ENCODE peak calls at places on chromosomes 3 and 15, in nine cellular contexts. P, T, H, F, D, N, E, L and X are unnamed samples.

GRCh38 chr15:88680241-88680910 is 41.6 kb downstream of the ISG20 start:
- DNase-seq in P (no peak), T (no peak), H (no peak), F (no peak), D (no peak), N (no peak), E (no peak), L (no peak), X (no peak)

GRCh38 chr3:155131104-155131503 is 51.0 kb downstream of the MME start:
- DNase-seq in P (peak), T (no peak), H (no peak), F (peak), D (no peak), N (no peak), E (no peak), L (no peak), X (peak)

GRCh38 chr3:66904816-66905543 is 93.1 kb upstream of the KBTBD8 start:
- DNase-seq in P (peak), T (no peak), H (no peak), F (peak), D (no peak), N (no peak), E (no peak), L (no peak), X (peak)

GRCh38 chr3:126399348-126399730 is 4.6 kb downstream of the CFAP100 start:
- DNase-seq in P (no peak), T (no peak), H (no peak), F (no peak), D (no peak), N (peak), E (no peak), L (no peak), X (no peak)

GRCh38 chr15:72146221-72146620 is 28.0 kb downstream of the SENP8 start:
- DNase-seq in P (no peak), T (no peak), H (no peak), F (no peak), D (no peak), N (no peak), E (no peak), L (no peak), X (no peak)

GRCh38 chr3:189160519-189161309 is 11.1 kb upstream of the TPRG1 start:
- DNase-seq in P (peak), T (no peak), H (no peak), F (no peak), D (peak), N (no peak), E (no peak), L (no peak), X (no peak)

GRCh38 chr15:86630946-86631345 is 551.3 kb downstream of the AGBL1 start:
- DNase-seq in P (peak), T (no peak), H (no peak), F (no peak), D (no peak), N (no peak), E (no peak), L (no peak), X (no peak)

GRCh38 chr3:119184808-119185690 is 11.7 kb downstream of the UPK1B start:
- DNase-seq in P (no peak), T (no peak), H (no peak), F (peak), D (no peak), N (no peak), E (no peak), L (no peak), X (peak)

GRCh38 chr15:90305932-90306331 is 40.5 kb downstream of the NGRN start:
- DNase-seq in P (no peak), T (no peak), H (no peak), F (peak), D (no peak), N (no peak), E (no peak), L (no peak), X (peak)

GRCh38 chr3:4906107-4906621 is 73.1 kb upstream of the BHLHE40 start:
- DNase-seq in P (peak), T (no peak), H (no peak), F (peak), D (peak), N (no peak), E (no peak), L (no peak), X (peak)

GRCh38 chr3:98817546-98817945 is 54.4 kb downstream of the ST3GAL6 start:
- DNase-seq in P (peak), T (no peak), H (no peak), F (peak), D (peak), N (peak), E (no peak), L (no peak), X (peak)

GRCh38 chr3:5205165-5205941 is 17.8 kb downstream of the EDEM1 start:
- DNase-seq in P (no peak), T (no peak), H (no peak), F (peak), D (no peak), N (no peak), E (no peak), L (no peak), X (no peak)

GRCh38 chr3:123695731-123696640 is 111.1 kb upstream of the HACD2 start:
- DNase-seq in P (no peak), T (no peak), H (no peak), F (no peak), D (no peak), N (no peak), E (no peak), L (no peak), X (peak)

GRCh38 chr3:150251654-150252053 is 156.4 kb upstream of the TSC22D2 start:
- DNase-seq in P (no peak), T (no peak), H (no peak), F (peak), D (no peak), N (no peak), E (no peak), L (no peak), X (no peak)

GRCh38 chr3:121269389-121269788 is 276.4 kb downstream of the POLQ start:
- DNase-seq in P (no peak), T (peak), H (no peak), F (no peak), D (no peak), N (no peak), E (no peak), L (no peak), X (no peak)

GRCh38 chr15:71709808-71710418 is 100.4 kb upstream of the NR2E3 start:
- DNase-seq in P (no peak), T (no peak), H (no peak), F (no peak), D (no peak), N (no peak), E (no peak), L (no peak), X (peak)

GRCh38 chr3:178137831-178138230 is 398.4 kb upstream of the KCNMB2 start:
- DNase-seq in P (no peak), T (no peak), H (no peak), F (no peak), D (no peak), N (no peak), E (no peak), L (no peak), X (peak)

GRCh38 chr3:136267235-136267634 is 17.1 kb downstream of the PCCB start:
- DNase-seq in P (no peak), T (no peak), H (no peak), F (no peak), D (no peak), N (no peak), E (no peak), L (no peak), X (no peak)

GRCh38 chr3:132543016-132543739 is 53.9 kb upstream of the ACKR4 start:
- DNase-seq in P (peak), T (no peak), H (no peak), F (peak), D (no peak), N (no peak), E (no peak), L (no peak), X (peak)

GRCh38 chr3:32155117-32155516 is 48.7 kb downstream of the GPD1L start:
- DNase-seq in P (no peak), T (no peak), H (no peak), F (no peak), D (no peak), N (no peak), E (no peak), L (no peak), X (no peak)

GRCh38 chr15:60004846-60005351 is 788 bp downstream of the FOXB1 start:
- DNase-seq in P (no peak), T (no peak), H (no peak), F (peak), D (peak), N (no peak), E (no peak), L (no peak), X (peak)

GRCh38 chr3:13015286-13016082 is 57.7 kb downstream of the IQSEC1 start:
- DNase-seq in P (peak), T (no peak), H (no peak), F (no peak), D (no peak), N (peak), E (peak), L (no peak), X (no peak)

GRCh38 chr15:70701891-70702568 is 61.3 kb downstream of the UACA start:
- DNase-seq in P (peak), T (no peak), H (no peak), F (peak), D (peak), N (no peak), E (no peak), L (no peak), X (peak)

GRCh38 chr3:51024765-51025681 is 350.3 kb downstream of the DOCK3 start:
- DNase-seq in P (peak), T (no peak), H (no peak), F (no peak), D (peak), N (no peak), E (no peak), L (no peak), X (no peak)

GRCh38 chr3:186164696-186165095 is 55.8 kb upstream of the ETV5 start:
- DNase-seq in P (no peak), T (no peak), H (no peak), F (no peak), D (no peak), N (no peak), E (no peak), L (no peak), X (no peak)

DNA sequence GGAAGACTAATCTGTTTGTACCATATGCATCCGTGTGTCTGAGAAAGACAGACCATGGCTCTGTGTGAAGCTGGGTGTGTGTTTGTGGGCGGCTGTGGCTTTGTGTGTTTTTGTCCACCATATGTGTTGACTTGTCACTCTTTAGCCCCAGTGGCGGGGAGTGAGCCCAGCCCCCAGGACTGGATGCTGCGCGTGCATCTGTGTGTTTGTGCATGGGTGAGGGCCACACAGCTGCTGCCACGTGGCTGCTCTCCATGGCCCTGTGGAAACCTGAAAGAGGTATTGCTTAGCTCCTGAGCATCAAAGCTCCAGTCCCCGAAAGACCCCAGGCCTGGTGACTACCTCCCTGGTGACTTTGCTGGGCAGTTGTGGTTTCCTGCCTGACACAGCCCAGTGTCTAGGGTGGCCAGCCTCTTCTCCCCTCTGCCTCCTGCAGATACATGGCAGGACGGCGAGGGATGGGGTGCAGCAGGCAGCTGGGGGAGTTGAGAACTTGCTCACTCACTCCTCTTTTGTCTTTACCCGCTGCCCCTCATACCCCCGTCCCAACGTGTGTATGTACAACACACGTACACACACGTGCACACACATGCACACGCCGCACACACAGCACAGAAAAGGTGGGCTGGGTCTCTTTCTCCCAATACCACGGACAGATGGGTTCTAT is 6.5 kb downstream of the EPHB3 start:
- DNase-seq in P (no peak), T (no peak), H (no peak), F (no peak), D (peak), N (no peak), E (no peak), L (no peak), X (no peak)
- H3K4me3 ChIP-seq in P (no peak), T (peak), H (peak), F (peak), D (no peak), N (no peak), E (no peak), L (peak), X (no peak)

GRCh38 chr3:190183121-190183520 is 62.4 kb upstream of the P3H2 start:
- DNase-seq in P (no peak), T (peak), H (no peak), F (peak), D (peak), N (no peak), E (no peak), L (no peak), X (peak)
- H3K4me3 ChIP-seq in P (no peak), T (no peak), H (no peak), F (no peak), D (no peak), N (no peak), E (no peak), L (no peak), X (no peak)

GRCh38 chr3:171459942-171460225 is 321 bp downstream of the TNIK start:
- DNase-seq in P (no peak), T (no peak), H (no peak), F (peak), D (no peak), N (no peak), E (no peak), L (no peak), X (peak)

GRCh38 chr3:171457263-171458055 is 2.7 kb downstream of the TNIK start:
- DNase-seq in P (peak), T (no peak), H (no peak), F (no peak), D (no peak), N (no peak), E (no peak), L (no peak), X (no peak)

GRCh38 chr3:171459130-171459941 is 869 bp downstream of the TNIK start:
- DNase-seq in P (peak), T (peak), H (no peak), F (peak), D (peak), N (no peak), E (peak), L (peak), X (peak)

GRCh38 chr3:171458056-171458856 is 1.9 kb downstream of the TNIK start:
- DNase-seq in P (peak), T (peak), H (no peak), F (no peak), D (peak), N (no peak), E (no peak), L (no peak), X (no peak)

GRCh38 chr3:171458857-171459129 is 1.4 kb downstream of the TNIK start:
- DNase-seq in P (no peak), T (no peak), H (no peak), F (no peak), D (peak), N (no peak), E (no peak), L (no peak), X (no peak)
- H3K4me3 ChIP-seq in P (peak), T (peak), H (peak), F (peak), D (peak), N (no peak), E (peak), L (peak), X (peak)

DNA sequence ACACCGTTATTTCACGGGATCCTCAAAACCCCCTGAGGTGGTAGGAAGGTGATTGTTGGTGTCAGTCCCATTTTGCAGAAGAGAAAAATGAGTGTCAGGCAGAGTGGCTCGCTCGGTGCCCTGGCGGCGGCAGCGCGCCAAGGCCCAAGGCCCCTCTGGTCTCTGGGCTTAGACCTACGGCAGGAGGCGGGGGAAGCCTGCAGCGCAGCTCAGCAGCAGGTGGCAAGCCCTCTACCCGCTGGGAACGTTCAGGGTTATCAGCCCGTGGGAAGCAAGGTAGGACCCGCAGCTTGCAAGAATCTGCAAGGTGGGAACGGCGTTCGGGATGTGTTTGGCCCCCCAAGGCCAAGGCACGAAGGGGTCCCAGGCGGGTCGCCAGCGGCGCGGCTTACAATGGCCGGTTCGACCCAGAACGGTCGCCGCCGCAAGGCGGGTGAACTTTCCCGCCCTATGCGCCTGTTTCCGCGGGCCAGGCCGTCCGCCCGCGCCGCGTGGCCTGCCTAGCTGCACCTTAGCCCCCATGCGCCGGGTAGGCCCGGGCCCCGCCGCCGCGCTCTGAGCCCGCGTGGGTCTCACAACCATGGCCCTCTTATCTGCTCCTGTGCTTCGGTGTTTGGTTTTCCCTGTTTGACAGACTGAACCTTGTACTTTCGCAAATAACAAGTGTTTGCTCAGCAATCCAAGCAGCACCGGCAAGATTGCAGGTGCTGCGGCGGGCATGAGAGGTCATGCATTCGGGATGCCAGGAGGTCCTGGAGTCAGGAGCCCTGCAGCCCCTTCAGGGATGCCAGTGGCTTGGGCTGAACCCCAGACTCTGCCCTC is 39.7 kb downstream of the CCNL1 start:
- DNase-seq in P (peak), T (no peak), H (no peak), F (no peak), D (no peak), N (no peak), E (no peak), L (no peak), X (no peak)
- H3K4me3 ChIP-seq in P (peak), T (no peak), H (no peak), F (no peak), D (no peak), N (no peak), E (no peak), L (no peak), X (no peak)

GRCh38 chr3:129593230-129593594 is 13.3 kb downstream of the PLXND1 start:
- DNase-seq in P (no peak), T (no peak), H (no peak), F (no peak), D (no peak), N (no peak), E (no peak), L (no peak), X (no peak)
- H3K4me3 ChIP-seq in P (no peak), T (peak), H (no peak), F (no peak), D (no peak), N (no peak), E (no peak), L (peak), X (no peak)

GRCh38 chr3:152833089-152833488 is 1.8 kb upstream of the P2RY1 start:
- DNase-seq in P (no peak), T (no peak), H (no peak), F (no peak), D (no peak), N (no peak), E (no peak), L (no peak), X (no peak)

GRCh38 chr3:152834354-152835310 is at the start of gene P2RY1:
- DNase-seq in P (peak), T (no peak), H (peak), F (peak), D (peak), N (peak), E (peak), L (peak), X (peak)

GRCh38 chr3:152836269-152836668 is 1.3 kb downstream of the P2RY1 start:
- DNase-seq in P (no peak), T (no peak), H (no peak), F (no peak), D (no peak), N (no peak), E (no peak), L (no peak), X (no peak)

GRCh38 chr3:152832046-152832445 is 2.9 kb upstream of the P2RY1 start:
- DNase-seq in P (no peak), T (no peak), H (no peak), F (no peak), D (no peak), N (no peak), E (no peak), L (no peak), X (no peak)

DNA sequence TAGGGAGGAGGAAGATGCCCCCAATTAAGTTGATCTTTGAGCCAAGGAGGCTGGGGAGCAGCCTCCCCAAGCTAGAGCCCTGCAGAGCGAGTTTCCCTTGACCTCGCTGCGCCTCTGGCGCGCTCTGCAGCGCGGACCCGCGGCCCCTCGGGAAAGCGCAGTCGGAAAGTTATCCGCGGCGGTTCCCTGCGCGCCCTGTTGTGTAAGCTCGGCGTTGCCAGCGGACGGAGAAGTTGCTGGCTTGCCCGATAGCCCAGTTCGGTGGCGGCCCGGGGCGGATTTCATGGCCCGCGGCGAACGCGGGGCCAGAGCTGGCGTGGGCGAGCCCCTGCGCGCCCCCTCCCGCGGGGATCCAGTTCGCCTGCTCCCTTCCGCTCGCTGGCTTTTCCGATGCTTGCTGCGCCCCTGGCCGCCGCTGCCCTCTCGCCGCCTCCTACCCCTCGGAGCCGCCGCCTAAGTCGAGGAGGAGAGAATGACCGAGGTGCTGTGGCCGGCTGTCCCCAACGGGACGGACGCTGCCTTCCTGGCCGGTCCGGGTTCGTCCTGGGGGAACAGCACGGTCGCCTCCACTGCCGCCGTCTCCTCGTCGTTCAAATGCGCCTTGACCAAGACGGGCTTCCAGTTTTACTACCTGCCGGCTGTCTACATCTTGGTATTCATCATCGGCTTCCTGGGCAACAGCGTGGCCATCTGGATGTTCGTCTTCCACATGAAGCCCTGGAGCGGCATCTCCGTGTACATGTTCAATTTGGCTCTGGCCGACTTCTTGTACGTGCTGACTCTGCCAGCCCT is 576 bp downstream of the P2RY1 start:
- DNase-seq in P (peak), T (no peak), H (peak), F (peak), D (peak), N (no peak), E (peak), L (peak), X (peak)
- H3K4me3 ChIP-seq in P (peak), T (peak), H (peak), F (peak), D (peak), N (peak), E (peak), L (peak), X (peak)

GRCh38 chr3:80770106-80771079 is 991.1 kb downstream of the GBE1 start:
- DNase-seq in P (no peak), T (no peak), H (no peak), F (peak), D (no peak), N (no peak), E (no peak), L (no peak), X (peak)

GRCh38 chr3:80771085-80771484 is 990.4 kb downstream of the GBE1 start:
- DNase-seq in P (no peak), T (no peak), H (no peak), F (no peak), D (no peak), N (no peak), E (no peak), L (no peak), X (peak)

GRCh38 chr3:80769683-80770082 is 991.8 kb downstream of the GBE1 start:
- DNase-seq in P (no peak), T (no peak), H (no peak), F (no peak), D (no peak), N (no peak), E (no peak), L (no peak), X (peak)

GRCh38 chr3:80767599-80767998 is 993.8 kb downstream of the GBE1 start:
- DNase-seq in P (peak), T (no peak), H (no peak), F (no peak), D (no peak), N (no peak), E (no peak), L (no peak), X (peak)
- H3K4me3 ChIP-seq in P (no peak), T (no peak), H (no peak), F (no peak), D (no peak), N (no peak), E (no peak), L (no peak), X (no peak)